ENCODE peak calls at places on chromosome 13, in four cellular contexts. One of them, this sample, is unnamed.

GRCh38 chr13:109196896-109197295 is 567.5 kb downstream of the MYO16 start:
- DNase-seq in psoas muscle: no peak
- DNase-seq in effector memory CD4-positive, alpha-beta T cell: no peak
- DNase-seq in thoracic aorta: no peak
- DNase-seq in this sample: peak; percentile 67

GRCh38 chr13:42553098-42554046 is 20.6 kb upstream of the TNFSF11 start:
- DNase-seq in effector memory CD4-positive, alpha-beta T cell: no peak
- DNase-seq in psoas muscle: no peak
- DNase-seq in thoracic aorta: no peak
- DNase-seq in this sample: no peak

GRCh38 chr13:50353651-50354415 is 338.6 kb downstream of the KCNRG start:
- DNase-seq in thoracic aorta: no peak
- DNase-seq in psoas muscle: no peak
- DNase-seq in effector memory CD4-positive, alpha-beta T cell: no peak
- DNase-seq in this sample: no peak

GRCh38 chr13:43473437-43473836 is 313.3 kb downstream of the ENOX1 start:
- DNase-seq in thoracic aorta: no peak
- DNase-seq in psoas muscle: no peak
- DNase-seq in effector memory CD4-positive, alpha-beta T cell: no peak
- DNase-seq in this sample: no peak

GRCh38 chr13:98468352-98468751 is 108.6 kb downstream of the STK24 start:
- DNase-seq in thoracic aorta: no peak
- DNase-seq in effector memory CD4-positive, alpha-beta T cell: no peak
- DNase-seq in psoas muscle: no peak
- DNase-seq in this sample: no peak

GRCh38 chr13:67844544-67844943 is 614.4 kb upstream of the PCDH9 start:
- DNase-seq in thoracic aorta: no peak
- DNase-seq in psoas muscle: no peak
- DNase-seq in effector memory CD4-positive, alpha-beta T cell: no peak
- DNase-seq in this sample: no peak

GRCh38 chr13:40207110-40207478 is 459.3 kb downstream of the FOXO1 start:
- DNase-seq in effector memory CD4-positive, alpha-beta T cell: no peak
- DNase-seq in thoracic aorta: no peak
- DNase-seq in psoas muscle: no peak
- DNase-seq in this sample: no peak

GRCh38 chr13:105928048-105928447 is 607.4 kb downstream of the EFNB2 start:
- DNase-seq in psoas muscle: no peak
- DNase-seq in thoracic aorta: no peak
- DNase-seq in effector memory CD4-positive, alpha-beta T cell: no peak
- DNase-seq in this sample: no peak

GRCh38 chr13:48859168-48860105 is 116.3 kb upstream of the FNDC3A start:
- DNase-seq in psoas muscle: no peak
- DNase-seq in thoracic aorta: no peak
- DNase-seq in effector memory CD4-positive, alpha-beta T cell: no peak
- DNase-seq in this sample: no peak

GRCh38 chr13:66513728-66514127 is 716.4 kb downstream of the PCDH9 start:
- DNase-seq in thoracic aorta: no peak
- DNase-seq in effector memory CD4-positive, alpha-beta T cell: no peak
- DNase-seq in psoas muscle: no peak
- DNase-seq in this sample: no peak

GRCh38 chr13:49637989-49638388 is 9.7 kb downstream of the ARL11 start:
- DNase-seq in effector memory CD4-positive, alpha-beta T cell: no peak
- DNase-seq in psoas muscle: no peak
- DNase-seq in thoracic aorta: no peak
- DNase-seq in this sample: no peak

GRCh38 chr13:25171517-25172302 is at the start of gene AMER2:
- DNase-seq in thoracic aorta: no peak
- DNase-seq in effector memory CD4-positive, alpha-beta T cell: no peak
- DNase-seq in psoas muscle: no peak
- DNase-seq in this sample: no peak

GRCh38 chr13:24233351-24233901 is 72.9 kb downstream of the SPATA13 start:
- DNase-seq in psoas muscle: no peak
- DNase-seq in effector memory CD4-positive, alpha-beta T cell: no peak
- DNase-seq in thoracic aorta: no peak
- DNase-seq in this sample: no peak

GRCh38 chr13:106033634-106034033 is 501.8 kb downstream of the EFNB2 start:
- DNase-seq in effector memory CD4-positive, alpha-beta T cell: no peak
- DNase-seq in psoas muscle: no peak
- DNase-seq in thoracic aorta: no peak
- DNase-seq in this sample: no peak

GRCh38 chr13:45564108-45564507 is 51.4 kb downstream of the ERICH6B start:
- DNase-seq in thoracic aorta: no peak
- DNase-seq in psoas muscle: no peak
- DNase-seq in effector memory CD4-positive, alpha-beta T cell: no peak
- DNase-seq in this sample: no peak

GRCh38 chr13:70353096-70353495 is 244.8 kb upstream of the KLHL1 start:
- DNase-seq in thoracic aorta: no peak
- DNase-seq in effector memory CD4-positive, alpha-beta T cell: no peak
- DNase-seq in psoas muscle: no peak
- DNase-seq in this sample: no peak

GRCh38 chr13:83498486-83499190 is 383.6 kb downstream of the SLITRK1 start:
- DNase-seq in effector memory CD4-positive, alpha-beta T cell: no peak
- DNase-seq in thoracic aorta: no peak
- DNase-seq in psoas muscle: no peak
- DNase-seq in this sample: no peak

GRCh38 chr13:114071441-114071840 is 61.0 kb downstream of the RASA3 start:
- DNase-seq in thoracic aorta: no peak
- DNase-seq in psoas muscle: no peak
- DNase-seq in effector memory CD4-positive, alpha-beta T cell: no peak
- DNase-seq in this sample: no peak

GRCh38 chr13:75666646-75667351 is 30.7 kb downstream of the LMO7 start:
- DNase-seq in thoracic aorta: no peak
- DNase-seq in psoas muscle: no peak
- DNase-seq in effector memory CD4-positive, alpha-beta T cell: no peak
- DNase-seq in this sample: no peak

GRCh38 chr13:57629821-57630235 is 1.7 kb upstream of the PCDH17 start:
- DNase-seq in effector memory CD4-positive, alpha-beta T cell: peak; percentile 31
- DNase-seq in thoracic aorta: no peak
- DNase-seq in psoas muscle: peak; percentile 75
- DNase-seq in this sample: no peak

GRCh38 chr13:73835138-73835721 is 299.0 kb downstream of the KLF12 start:
- DNase-seq in thoracic aorta: no peak
- DNase-seq in effector memory CD4-positive, alpha-beta T cell: no peak
- DNase-seq in psoas muscle: no peak
- DNase-seq in this sample: no peak

GRCh38 chr13:26837997-26838396 is 77.4 kb upstream of the GPR12 start:
- DNase-seq in thoracic aorta: no peak
- DNase-seq in psoas muscle: no peak
- DNase-seq in effector memory CD4-positive, alpha-beta T cell: no peak
- DNase-seq in this sample: no peak

GRCh38 chr13:35475960-35476943 is at the start of gene MAB21L1:
- DNase-seq in psoas muscle: peak; percentile 33
- DNase-seq in thoracic aorta: no peak
- DNase-seq in effector memory CD4-positive, alpha-beta T cell: no peak
- DNase-seq in this sample: peak; percentile 75

GRCh38 chr13:50124536-50125305 is 109.5 kb downstream of the KCNRG start:
- DNase-seq in effector memory CD4-positive, alpha-beta T cell: peak; percentile 92
- DNase-seq in thoracic aorta: peak; percentile 92
- DNase-seq in psoas muscle: peak; percentile 97
- DNase-seq in this sample: peak; percentile 48

DNA sequence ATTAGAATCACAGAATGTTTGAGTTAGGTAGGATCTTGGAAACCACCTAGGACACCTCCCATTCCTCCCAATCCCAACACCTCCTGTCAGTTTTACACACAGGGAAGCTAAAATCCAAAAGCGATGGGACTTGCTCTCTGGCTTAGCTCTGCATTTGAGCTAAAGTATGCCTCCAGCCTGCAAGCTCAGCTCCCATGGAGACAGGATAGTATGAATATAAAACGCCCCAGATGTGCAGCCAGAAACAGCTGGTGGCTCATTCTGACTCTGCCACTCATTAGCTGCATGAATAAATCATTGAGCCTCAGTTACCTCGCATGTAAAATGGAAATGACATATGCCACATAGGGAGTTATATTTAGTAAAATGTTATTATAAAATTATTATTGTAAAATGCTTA is 336.0 kb downstream of the SUCLA2 start:
- DNase-seq in effector memory CD4-positive, alpha-beta T cell: no peak
- DNase-seq in psoas muscle: no peak
- DNase-seq in thoracic aorta: no peak
- DNase-seq in this sample: no peak
- H3K4me3 ChIP-seq in effector memory CD4-positive, alpha-beta T cell: no peak overlapping the region
- H3K4me3 ChIP-seq in psoas muscle: no peak overlapping the region
- H3K4me3 ChIP-seq in thoracic aorta: no peak overlapping the region
- H3K4me3 ChIP-seq in this sample: no peak overlapping the region

GRCh38 chr13:19056984-19057490 is 124.6 kb downstream of the TUBA3C start:
- DNase-seq in thoracic aorta: no peak
- DNase-seq in psoas muscle: no peak
- DNase-seq in effector memory CD4-positive, alpha-beta T cell: no peak
- DNase-seq in this sample: no peak

GRCh38 chr13:19058566-19058965 is 123.1 kb downstream of the TUBA3C start:
- DNase-seq in psoas muscle: no peak
- DNase-seq in effector memory CD4-positive, alpha-beta T cell: no peak
- DNase-seq in thoracic aorta: no peak
- DNase-seq in this sample: no peak

GRCh38 chr13:19057588-19058340 is 123.9 kb downstream of the TUBA3C start:
- DNase-seq in thoracic aorta: no peak
- DNase-seq in effector memory CD4-positive, alpha-beta T cell: no peak
- DNase-seq in psoas muscle: no peak
- DNase-seq in this sample: no peak

GRCh38 chr13:19055611-19056010 is 126.0 kb downstream of the TUBA3C start:
- DNase-seq in effector memory CD4-positive, alpha-beta T cell: no peak
- DNase-seq in thoracic aorta: no peak
- DNase-seq in psoas muscle: no peak
- DNase-seq in this sample: no peak

GRCh38 chr13:19056355-19056880 is 125.2 kb downstream of the TUBA3C start:
- DNase-seq in thoracic aorta: no peak
- DNase-seq in psoas muscle: no peak
- DNase-seq in effector memory CD4-positive, alpha-beta T cell: no peak
- DNase-seq in this sample: no peak
- H3K9me3 ChIP-seq in thoracic aorta: no peaks in the 10 kb centered on the region
- H3K9me3 ChIP-seq in psoas muscle: no peaks in the 10 kb centered on the region
- H3K9me3 ChIP-seq in effector memory CD4-positive, alpha-beta T cell: no peaks in the 10 kb centered on the region
- H3K9me3 ChIP-seq in this sample: no peaks in the 10 kb centered on the region

DNA sequence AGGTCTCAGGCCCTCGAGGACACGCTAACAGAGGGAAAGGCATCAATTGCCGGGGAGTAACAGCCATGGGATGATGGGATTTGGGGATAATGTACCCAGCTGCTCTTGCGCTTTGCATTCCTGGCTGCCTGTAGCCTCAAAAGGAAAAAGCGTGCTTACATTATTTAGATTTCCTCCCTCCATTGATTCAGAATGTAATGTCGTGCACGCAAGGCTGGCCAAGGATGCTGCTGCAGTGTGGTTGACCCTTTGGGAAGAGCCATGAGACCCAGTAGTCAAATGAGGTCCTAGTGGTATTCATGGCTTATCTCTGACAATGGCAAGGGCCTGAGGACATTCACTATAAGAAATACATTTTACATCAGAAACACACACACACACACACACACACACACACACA is 95.1 kb downstream of the SLC7A1 start:
- DNase-seq in thoracic aorta: no peak
- DNase-seq in psoas muscle: no peak
- DNase-seq in effector memory CD4-positive, alpha-beta T cell: no peak
- DNase-seq in this sample: no peak
- H3K4me1 ChIP-seq in thoracic aorta: peaks cover 26% of the 10 kb centered on the region
- H3K4me1 ChIP-seq in psoas muscle: no peaks in the 10 kb centered on the region
- H3K4me1 ChIP-seq in effector memory CD4-positive, alpha-beta T cell: no peaks in the 10 kb centered on the region
- H3K4me1 ChIP-seq in this sample: peaks cover 9% of the 10 kb centered on the region

GRCh38 chr13:27978301-27978968 is 9.3 kb upstream of the CDX2 start:
- DNase-seq in psoas muscle: no peak
- DNase-seq in thoracic aorta: no peak
- DNase-seq in effector memory CD4-positive, alpha-beta T cell: no peak
- DNase-seq in this sample: no peak

GRCh38 chr13:27977476-27978300 is 8.6 kb upstream of the CDX2 start:
- DNase-seq in psoas muscle: no peak
- DNase-seq in effector memory CD4-positive, alpha-beta T cell: no peak
- DNase-seq in thoracic aorta: no peak
- DNase-seq in this sample: no peak

GRCh38 chr13:27975579-27976361 is 6.7 kb upstream of the CDX2 start:
- DNase-seq in effector memory CD4-positive, alpha-beta T cell: no peak
- DNase-seq in thoracic aorta: no peak
- DNase-seq in psoas muscle: no peak
- DNase-seq in this sample: no peak

GRCh38 chr13:27973956-27974662 is 5.0 kb upstream of the CDX2 start:
- DNase-seq in thoracic aorta: no peak
- DNase-seq in psoas muscle: no peak
- DNase-seq in effector memory CD4-positive, alpha-beta T cell: no peak
- DNase-seq in this sample: no peak

DNA sequence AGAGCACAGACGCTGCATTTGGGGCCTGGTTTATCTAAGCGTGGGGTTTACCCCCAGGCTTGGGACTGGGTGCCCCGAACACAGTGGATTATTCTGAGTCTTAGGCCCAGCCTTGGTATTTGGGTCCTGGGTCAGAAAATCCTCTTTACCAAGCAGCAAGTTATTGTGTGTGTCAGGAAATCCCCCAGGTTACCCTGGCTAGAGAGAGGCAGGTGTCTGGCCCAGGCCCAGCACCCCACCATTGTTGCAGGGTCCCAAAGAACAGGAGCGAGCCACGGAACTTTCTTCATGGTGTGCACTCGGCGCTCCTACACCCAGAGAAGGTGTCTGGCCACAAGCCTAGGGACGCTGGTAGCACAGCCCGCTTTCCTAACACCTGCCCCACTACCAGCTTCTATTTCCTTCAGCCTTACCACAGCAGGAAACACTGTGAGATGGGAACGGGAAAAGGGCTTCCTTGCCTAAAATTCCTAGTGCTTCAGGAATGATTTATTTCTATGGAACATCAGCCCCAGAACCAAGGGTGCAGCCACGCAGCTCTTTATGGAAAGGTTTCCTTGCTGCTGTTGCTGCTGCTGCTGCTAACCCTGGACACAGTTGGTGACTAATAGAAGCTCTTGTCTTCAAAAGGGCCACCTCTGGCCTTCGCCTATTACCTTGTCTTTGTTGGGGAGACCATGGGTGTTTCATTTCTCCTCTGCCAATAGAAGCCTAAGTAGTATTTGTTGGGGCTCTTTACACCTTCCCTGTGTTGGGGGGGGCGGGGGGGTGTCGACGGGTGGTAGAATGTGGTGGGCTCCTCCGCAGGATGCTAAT is 7.5 kb upstream of the CDX2 start:
- DNase-seq in thoracic aorta: no peak
- DNase-seq in psoas muscle: no peak
- DNase-seq in effector memory CD4-positive, alpha-beta T cell: no peak
- DNase-seq in this sample: no peak
- H3K4me3 ChIP-seq in thoracic aorta: no peak overlapping the region
- H3K4me3 ChIP-seq in psoas muscle: no peak overlapping the region
- H3K4me3 ChIP-seq in effector memory CD4-positive, alpha-beta T cell: no peak overlapping the region
- H3K4me3 ChIP-seq in this sample: no peak overlapping the region

GRCh38 chr13:19182536-19182935 is 912 bp upstream of the TUBA3C start:
- DNase-seq in psoas muscle: no peak
- DNase-seq in effector memory CD4-positive, alpha-beta T cell: no peak
- DNase-seq in thoracic aorta: no peak
- DNase-seq in this sample: no peak

GRCh38 chr13:19184176-19184575 is 2.6 kb upstream of the TUBA3C start:
- DNase-seq in effector memory CD4-positive, alpha-beta T cell: no peak
- DNase-seq in psoas muscle: no peak
- DNase-seq in thoracic aorta: no peak
- DNase-seq in this sample: no peak

GRCh38 chr13:19185086-19185864 is 3.7 kb upstream of the TUBA3C start:
- DNase-seq in effector memory CD4-positive, alpha-beta T cell: no peak
- DNase-seq in psoas muscle: no peak
- DNase-seq in thoracic aorta: no peak
- DNase-seq in this sample: no peak

GRCh38 chr13:19183676-19184075 is 2.1 kb upstream of the TUBA3C start:
- DNase-seq in psoas muscle: no peak
- DNase-seq in effector memory CD4-positive, alpha-beta T cell: no peak
- DNase-seq in thoracic aorta: no peak
- DNase-seq in this sample: no peak

GRCh38 chr13:19185865-19186645 is 4.4 kb upstream of the TUBA3C start:
- DNase-seq in thoracic aorta: no peak
- DNase-seq in effector memory CD4-positive, alpha-beta T cell: no peak
- DNase-seq in psoas muscle: no peak
- DNase-seq in this sample: no peak
- H3K9me3 ChIP-seq in thoracic aorta: no peaks in the 10 kb centered on the region
- H3K9me3 ChIP-seq in effector memory CD4-positive, alpha-beta T cell: no peaks in the 10 kb centered on the region
- H3K9me3 ChIP-seq in psoas muscle: no peaks in the 10 kb centered on the region
- H3K9me3 ChIP-seq in this sample: no peaks in the 10 kb centered on the region

This sample was measured in SJSA1.